ENCODE peak calls at places on chromosomes 4 and X, in ten cellular contexts. M, R, S, K, W, A, T, J, Z and D are unnamed samples.
A peak's percentile ranks its signal among the peaks of the same experiment; 100 is the strongest.

GRCh38 chr4:663438-664428 is 10.3 kb downstream of the ATP5ME start:
- DNase-seq in R (peak; percentile 61), T (no peak), W (no peak), K (peak; percentile 72), A (no peak), J (no peak), S (peak; percentile 79), M (no peak), Z (peak; percentile 26), D (no peak)

GRCh38 chrX:39905475-39905889 is 192.3 kb downstream of the BCOR start:
- DNase-seq in T (peak; percentile 36), Z (no peak), A (no peak), K (no peak), M (no peak), R (no peak), S (peak; percentile 72), J (no peak), W (peak; percentile 58), D (no peak)

GRCh38 chrX:131633285-131633917 is 89.5 kb downstream of the OR13H1 start:
- DNase-seq in Z (no peak), T (peak; percentile 51), J (peak; percentile 55), M (no peak), A (peak; percentile 8), K (peak; percentile 12), W (peak; percentile 33), R (no peak), S (peak; percentile 68), D (peak; percentile 31)

GRCh38 chr4:3766207-3766790 is at the start of gene ADRA2C:
- DNase-seq in Z (no peak), A (peak; percentile 45), W (peak; percentile 27), K (no peak), R (peak; percentile 27), M (no peak), S (no peak), T (peak; percentile 74), J (no peak), D (no peak)

GRCh38 chr4:22458112-22458511 is 57.8 kb downstream of the ADGRA3 start:
- DNase-seq in T (no peak), Z (no peak), J (no peak), S (peak; percentile 87), W (no peak), M (no peak), K (no peak), R (peak; percentile 19), A (peak; percentile 81), D (no peak)

GRCh38 chrX:12814434-12814833 is 23.2 kb downstream of the PRPS2 start:
- DNase-seq in T (peak; percentile 22), J (peak; percentile 71), Z (no peak), W (peak; percentile 55), A (peak; percentile 23), R (no peak), M (no peak), S (peak; percentile 64), K (peak; percentile 29), D (peak; percentile 22)

GRCh38 chr4:11529625-11530201 is 101.0 kb upstream of the HS3ST1 start:
- DNase-seq in R (no peak), M (no peak), Z (no peak), J (peak; percentile 48), W (no peak), S (no peak), A (peak; percentile 59), T (no peak), K (no peak), D (peak; percentile 19)

GRCh38 chr4:76764251-76764650 is 133.7 kb downstream of the SOWAHB start:
- DNase-seq in J (peak; percentile 58), M (no peak), Z (no peak), A (no peak), K (no peak), W (peak; percentile 94), T (no peak), R (no peak), S (peak; percentile 81), D (no peak)

GRCh38 chr4:84470204-84470785 is 28.8 kb downstream of the NKX6-1 start:
- DNase-seq in W (peak; percentile 15), S (no peak), K (no peak), M (no peak), T (no peak), A (no peak), J (no peak), R (no peak), Z (no peak), D (no peak)

GRCh38 chrX:101385795-101386541 is at the start of gene BTK:
- DNase-seq in Z (no peak), J (no peak), M (no peak), T (peak; percentile 73), A (no peak), R (no peak), K (no peak), W (no peak), S (no peak), D (no peak)

GRCh38 chrX:109635151-109635550 is 10.2 kb upstream of the KCNE5 start:
- DNase-seq in S (no peak), K (no peak), Z (no peak), J (peak; percentile 33), T (peak; percentile 20), A (peak; percentile 8), M (no peak), R (no peak), W (peak; percentile 19), D (no peak)

GRCh38 chr4:27716693-27717505 is 856.3 kb downstream of the STIM2 start:
- DNase-seq in A (no peak), T (no peak), R (no peak), J (no peak), W (no peak), K (no peak), Z (no peak), M (no peak), S (no peak), D (no peak)